ENCODE peak calls at places on chromosomes 2 and 18, in four cellular contexts. L, U, H and P are unnamed samples. For H3K36me3, the result is how much of the 10 kb centered on the place peaks cover.

GRCh38 chr2:12931211-12931844 is 214.6 kb downstream of the TRIB2 start:
- DNase-seq in L (peak), U (no peak), H (no peak), P (no peak)

GRCh38 chr2:17643031-17643615 is 102.6 kb downstream of the VSNL1 start:
- DNase-seq in L (peak), U (no peak), H (peak), P (no peak)

GRCh38 chr2:39942970-39943369 is 163.9 kb upstream of the THUMPD2 start:
- DNase-seq in L (no peak), U (no peak), H (no peak), P (no peak)

GRCh38 chr2:34107811-34108210 is 508.7 kb upstream of the FAM98A start:
- DNase-seq in L (no peak), U (no peak), H (no peak), P (no peak)

GRCh38 chr2:18976112-18976961 is 382.1 kb downstream of the OSR1 start:
- DNase-seq in L (no peak), U (no peak), H (no peak), P (no peak)

GRCh38 chr2:439540-440465 is 151.9 kb upstream of the ALKAL2 start:
- DNase-seq in L (no peak), U (no peak), H (no peak), P (no peak)

GRCh38 chr2:47688561-47688960 is 94.4 kb upstream of the MSH6 start:
- DNase-seq in L (no peak), U (no peak), H (peak), P (no peak)

GRCh38 chr18:7303306-7303705 is 72.4 kb downstream of the LRRC30 start:
- DNase-seq in L (no peak), U (no peak), H (no peak), P (no peak)

GRCh38 chr2:180125245-180125962 is 118.3 kb upstream of the CWC22 start:
- DNase-seq in L (peak), U (peak), H (peak), P (no peak)

GRCh38 chr2:65349863-65350262 is 82.5 kb downstream of the SPRED2 start:
- DNase-seq in L (peak), U (peak), H (peak), P (no peak)

GRCh38 chr2:53970898-53971681 is at the start of gene PSME4:
- DNase-seq in L (peak), U (peak), H (peak), P (peak)

GRCh38 chr2:105118960-105119359 is 81.1 kb downstream of the MRPS9 start:
- DNase-seq in L (no peak), U (no peak), H (no peak), P (peak)

GRCh38 chr2:86491088-86491487 is 49.9 kb downstream of the KDM3A start:
- DNase-seq in L (no peak), U (no peak), H (no peak), P (no peak)
- H3K36me3 ChIP-seq in L (under half), U (under half), H (half or more), P (half or more)

GRCh38 chr2:226771067-226771466 is 28.6 kb downstream of the IRS1 start:
- DNase-seq in L (no peak), U (no peak), H (no peak), P (no peak)
- TF ChIP-seq POLR2A in L (no peak), U (no peak), H (no peak), P (no peak)

GRCh38 chr2:23867449-23867848 is 59.5 kb downstream of the ATAD2B start:
- DNase-seq in L (no peak), U (no peak), H (no peak), P (no peak)
- H3K36me3 ChIP-seq in L (under half), U (under half), H (half or more), P (half or more)

GRCh38 chr18:79465392-79465991 is 69.8 kb downstream of the NFATC1 start:
- DNase-seq in L (no peak), U (no peak), H (no peak), P (peak)

GRCh38 chr18:79467126-79467525 is 71.4 kb downstream of the NFATC1 start:
- DNase-seq in L (no peak), U (no peak), H (no peak), P (no peak)

GRCh38 chr18:79463424-79463960 is 67.8 kb downstream of the NFATC1 start:
- DNase-seq in L (no peak), U (no peak), H (no peak), P (no peak)

GRCh38 chr18:79469309-79469708 is 73.6 kb downstream of the NFATC1 start:
- DNase-seq in L (no peak), U (no peak), H (no peak), P (no peak)

GRCh38 chr18:79466591-79466990 is 70.9 kb downstream of the NFATC1 start:
- DNase-seq in L (no peak), U (no peak), H (no peak), P (peak)
- TF ChIP-seq POLR2A in L (no peak), U (no peak), H (no peak), P (no peak)

GRCh38 chr2:206150631-206151030 is 8.6 kb downstream of the NDUFS1 start:
- DNase-seq in L (no peak), U (no peak), H (no peak), P (no peak)

GRCh38 chr2:206149330-206149729 is 9.9 kb downstream of the NDUFS1 start:
- DNase-seq in L (no peak), U (no peak), H (no peak), P (no peak)

GRCh38 chr2:206145665-206146064 is 13.6 kb downstream of the NDUFS1 start:
- DNase-seq in L (no peak), U (no peak), H (no peak), P (no peak)

GRCh38 chr2:206154197-206154596 is 5.0 kb downstream of the NDUFS1 start:
- DNase-seq in L (no peak), U (no peak), H (no peak), P (no peak)

GRCh38 chr2:206150168-206150567 is 9.1 kb downstream of the NDUFS1 start:
- DNase-seq in L (no peak), U (no peak), H (no peak), P (no peak)
- H3K36me3 ChIP-seq in L (under half), U (under half), H (half or more), P (under half)